ENCODE peak calls at places on chromosomes 4 and X, in four cellular contexts. T is HepG2, S is K562, M is HEK293T. W is an unnamed sample.

GRCh38 chr4:94373752-94374151 is 31.1 kb upstream of the HPGDS start:
- DNase-seq in M (no peak), T (no peak), S (no peak), W (no peak)

GRCh38 chrX:63754141-63754859 is 30.7 kb downstream of the ARHGEF9 start:
- DNase-seq in S (no peak), T (no peak), M (no peak), W (no peak)

GRCh38 chr4:2079926-2080325 is 20.8 kb downstream of the NAT8L start:
- DNase-seq in S (no peak), T (no peak), M (no peak), W (no peak)

GRCh38 chrX:150198776-150199175 is 164.3 kb upstream of the MAMLD1 start:
- DNase-seq in S (no peak), T (no peak), M (no peak), W (no peak)

GRCh38 chrX:133926099-133926498 is 59.3 kb downstream of the GPC3 start:
- DNase-seq in S (no peak), T (no peak), M (no peak), W (no peak)

GRCh38 chr4:126895988-126896570 is 736.7 kb upstream of the INTU start:
- DNase-seq in S (no peak), T (no peak), M (no peak), W (no peak)

GRCh38 chr4:140150886-140151699 is 2.9 kb downstream of the MAML3 start:
- DNase-seq in T (no peak), M (peak), S (peak), W (no peak)

GRCh38 chr4:126916626-126917140 is 716.1 kb upstream of the INTU start:
- DNase-seq in T (no peak), S (peak), M (no peak), W (no peak)

GRCh38 chr4:99202094-99202493 is 17.0 kb downstream of the ADH6 start:
- DNase-seq in S (no peak), M (no peak), T (no peak), W (no peak)

GRCh38 chrX:135625995-135626394 is 87.4 kb upstream of the CT45A1 start:
- DNase-seq in T (peak), M (peak), S (peak), W (no peak)

GRCh38 chrX:12390301-12390700 is 252.0 kb downstream of the FRMPD4 start:
- DNase-seq in T (no peak), S (no peak), M (no peak), W (no peak)

GRCh38 chr4:179398414-179398813 is 1956.2 kb upstream of the AGA start:
- DNase-seq in T (no peak), M (no peak), S (no peak), W (no peak)

GRCh38 chr4:12555011-12555410 is 929.1 kb downstream of the RAB28 start:
- DNase-seq in M (no peak), T (no peak), S (no peak), W (no peak)

GRCh38 chrX:55167124-55167523 is 53.0 kb upstream of the PAGE5 start:
- DNase-seq in T (no peak), S (no peak), M (no peak), W (no peak)

GRCh38 chr4:55447826-55448225 is 52.1 kb downstream of the TMEM165 start:
- DNase-seq in T (no peak), M (no peak), S (no peak), W (no peak)

GRCh38 chr4:39433878-39434492 is 24.7 kb downstream of the RPL9 start:
- DNase-seq in T (no peak), M (no peak), S (no peak), W (no peak)

GRCh38 chr4:17324431-17324830 is 187.5 kb downstream of the QDPR start:
- DNase-seq in T (peak), M (peak), S (peak), W (no peak)

GRCh38 chr4:65624651-65625050 is 45.6 kb downstream of the EPHA5 start:
- DNase-seq in M (no peak), S (no peak), T (no peak), W (no peak)

GRCh38 chr4:110484767-110485166 is 8.8 kb downstream of the ENPEP start:
- DNase-seq in S (no peak), M (no peak), T (no peak), W (no peak)

GRCh38 chr4:122091397-122091796 is 60.7 kb upstream of the BLTP1 start:
- DNase-seq in T (no peak), M (no peak), S (no peak), W (no peak)

GRCh38 chrX:13250831-13251612 is 68.8 kb downstream of the ATXN3L start:
- DNase-seq in S (peak), M (no peak), T (no peak), W (no peak)

GRCh38 chr4:113474017-113474416 is 287.5 kb downstream of the CAMK2D start:
- DNase-seq in M (no peak), S (no peak), T (no peak), W (no peak)

GRCh38 chr4:128394778-128395177 is 107.2 kb upstream of the PGRMC2 start:
- DNase-seq in T (no peak), S (no peak), M (no peak), W (no peak)

GRCh38 chrX:154115750-154116149 is 18.2 kb upstream of the MECP2 start:
- DNase-seq in T (no peak), M (no peak), S (no peak), W (no peak)

GRCh38 chr4:124061413-124061812 is 651.1 kb downstream of the ANKRD50 start:
- DNase-seq in M (no peak), T (no peak), S (no peak), W (no peak)

GRCh38 chrX:22373766-22374165 is 101.1 kb downstream of the CBLL2 start:
- DNase-seq in S (no peak), T (no peak), M (no peak), W (no peak)

GRCh38 chr4:1403177-1403583 is 3.1 kb downstream of the NKX1-1 start:
- DNase-seq in M (no peak), S (no peak), T (no peak), W (no peak)

GRCh38 chr4:133565379-133565778 is 416.3 kb downstream of the PCDH10 start:
- DNase-seq in M (peak), S (no peak), T (no peak), W (no peak)

GRCh38 chr4:117164338-117164737 is 79.0 kb upstream of the TRAM1L1 start:
- DNase-seq in M (no peak), T (no peak), S (no peak), W (no peak)

GRCh38 chr4:158302076-158302866 is 92.0 kb downstream of the TMEM144 start:
- DNase-seq in T (no peak), M (no peak), S (no peak), W (no peak)

GRCh38 chr4:76723916-76724315 is 174.0 kb downstream of the SOWAHB start:
- DNase-seq in S (no peak), M (no peak), T (no peak), W (no peak)

GRCh38 chr4:76723373-76723772 is 174.6 kb downstream of the SOWAHB start:
- DNase-seq in M (no peak), T (no peak), S (no peak), W (no peak)

GRCh38 chr4:76726631-76727030 is 171.3 kb downstream of the SOWAHB start:
- DNase-seq in M (no peak), T (no peak), S (no peak), W (no peak)

GRCh38 chr4:76725039-76725438 is 172.9 kb downstream of the SOWAHB start:
- DNase-seq in M (no peak), T (no peak), S (no peak), W (no peak)

DNA sequence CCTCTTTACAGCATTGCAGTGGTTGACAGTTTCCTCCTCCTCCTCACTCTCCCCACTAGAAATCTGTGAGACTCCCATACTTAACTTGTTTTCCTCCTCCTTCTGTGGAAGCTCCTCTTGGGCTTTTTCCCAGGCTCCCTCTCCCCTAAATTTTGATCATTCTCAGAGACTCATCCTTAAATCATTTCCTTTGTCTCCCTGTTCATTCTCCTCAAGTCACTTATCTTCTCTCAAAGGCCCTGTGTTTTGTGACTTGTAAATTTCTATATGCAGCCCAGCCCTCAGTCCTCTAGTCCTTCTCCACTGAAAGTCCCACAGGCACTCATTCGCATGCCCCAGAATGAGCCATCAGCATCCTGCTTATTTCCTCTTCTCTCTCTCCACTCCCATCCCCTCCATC is 171.8 kb downstream of the SOWAHB start:
- DNase-seq in T (no peak), S (no peak), M (no peak), W (no peak)
- TF ChIP-seq TARDBP in T (no peak), S (no peak), M (no peak), W (no peak)

DNA sequence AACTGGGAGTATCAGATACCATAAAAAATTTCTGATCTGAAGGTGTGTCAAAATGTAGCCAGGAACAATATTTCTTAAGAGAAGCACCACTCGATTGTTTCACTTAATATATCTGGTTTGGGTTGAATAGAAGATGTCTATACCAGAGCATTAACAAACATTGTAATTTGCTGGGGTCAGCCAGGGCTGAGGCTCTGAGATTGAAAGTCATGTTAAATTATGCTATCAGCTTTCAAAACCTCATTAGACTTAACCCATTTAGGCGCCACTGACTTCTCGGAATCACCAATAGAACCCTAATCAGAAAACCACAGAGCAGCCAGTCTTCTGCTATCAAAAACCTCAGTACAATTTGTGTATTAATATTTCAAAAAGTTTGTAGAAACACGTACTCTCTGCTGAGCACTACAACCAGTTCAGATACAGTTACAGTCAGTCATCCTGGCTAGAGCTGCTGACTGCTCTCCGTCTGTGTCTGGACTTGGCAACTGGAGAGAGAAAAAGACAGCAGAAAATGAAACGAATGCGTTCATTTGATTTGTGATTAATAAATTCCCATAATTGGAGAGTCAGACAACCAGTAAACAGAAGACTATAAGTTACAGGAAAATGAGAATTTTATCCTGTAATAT is 848.6 kb upstream of the PABPC4L start:
- DNase-seq in T (no peak), M (no peak), S (no peak), W (no peak)
- TF ChIP-seq TARDBP in T (no peak), M (no peak), S (no peak), W (no peak)

GRCh38 chr4:79851625-79852304 is 221.3 kb downstream of the ANTXR2 start:
- DNase-seq in M (no peak), T (no peak), S (no peak), W (no peak)
- TF ChIP-seq TARDBP in M (no peak), T (no peak), S (no peak), W (no peak)

GRCh38 chr4:144716778-144717177 is 70.8 kb downstream of the HHIP start:
- DNase-seq in T (no peak), M (no peak), S (no peak), W (no peak)
- TF ChIP-seq TARDBP in T (no peak), M (no peak), S (no peak), W (no peak)

GRCh38 chr4:185352741-185353140 is 43.0 kb downstream of the LRP2BP start:
- DNase-seq in S (no peak), M (no peak), T (no peak), W (no peak)
- TF ChIP-seq TARDBP in S (no peak), M (no peak), T (no peak), W (no peak)

GRCh38 chr4:38242822-38243384 is 282.7 kb downstream of the PTTG2 start:
- DNase-seq in S (peak), M (no peak), T (no peak), W (no peak)

GRCh38 chr4:38241541-38241940 is 281.3 kb downstream of the PTTG2 start:
- DNase-seq in M (no peak), T (no peak), S (no peak), W (no peak)

GRCh38 chr4:38242110-38242509 is 281.9 kb downstream of the PTTG2 start:
- DNase-seq in M (no peak), T (no peak), S (no peak), W (no peak)

GRCh38 chr4:38243385-38244053 is 283.3 kb downstream of the PTTG2 start:
- DNase-seq in S (peak), M (no peak), T (no peak), W (no peak)
- TF ChIP-seq TARDBP in S (peak), M (no peak), T (no peak), W (no peak)

W was measured in GM12878.